ENCODE peak calls at places on chromosomes 12 and 14, in five cellular contexts. One of them, this sample, is unnamed.

GRCh38 chr14:56202256-56202655 is 84.0 kb downstream of the PELI2 start:
- DNase-seq in A549: no peak
- DNase-seq in hepatocyte: no peak
- DNase-seq in cardiac muscle cell: no peak
- DNase-seq in CD8-positive, alpha-beta memory T cell: no peak
- DNase-seq in this sample: peak; percentile 12

GRCh38 chr14:96264850-96265249 is 8.8 kb downstream of the BDKRB1 start:
- DNase-seq in A549: peak; percentile 41
- DNase-seq in hepatocyte: no peak
- DNase-seq in cardiac muscle cell: peak; percentile 74
- DNase-seq in CD8-positive, alpha-beta memory T cell: no peak
- DNase-seq in this sample: no peak

GRCh38 chr12:62260733-62261683 is 804 bp downstream of the USP15 start:
- DNase-seq in A549: peak; percentile 37
- DNase-seq in hepatocyte: peak; percentile 66
- DNase-seq in cardiac muscle cell: peak; percentile 50
- DNase-seq in CD8-positive, alpha-beta memory T cell: peak; percentile 26
- DNase-seq in this sample: peak; percentile 63

GRCh38 chr12:66010787-66011547 is 119.6 kb downstream of the LLPH start:
- DNase-seq in A549: no peak
- DNase-seq in hepatocyte: no peak
- DNase-seq in cardiac muscle cell: peak; percentile 18
- DNase-seq in CD8-positive, alpha-beta memory T cell: no peak
- DNase-seq in this sample: no peak

GRCh38 chr12:54286042-54286931 is 5.8 kb downstream of the HNRNPA1 start:
- DNase-seq in A549: no peak
- DNase-seq in hepatocyte: peak; percentile 50
- DNase-seq in cardiac muscle cell: peak; percentile 49
- DNase-seq in CD8-positive, alpha-beta memory T cell: no peak
- DNase-seq in this sample: no peak

GRCh38 chr12:113244015-113244983 is 23.0 kb downstream of the TPCN1 start:
- DNase-seq in A549: no peak
- DNase-seq in hepatocyte: no peak
- DNase-seq in cardiac muscle cell: peak; percentile 62
- DNase-seq in CD8-positive, alpha-beta memory T cell: no peak
- DNase-seq in this sample: no peak

GRCh38 chr12:41302979-41303403 is 114.9 kb downstream of the PDZRN4 start:
- DNase-seq in A549: no peak
- DNase-seq in hepatocyte: no peak
- DNase-seq in cardiac muscle cell: no peak
- DNase-seq in CD8-positive, alpha-beta memory T cell: no peak
- DNase-seq in this sample: no peak

GRCh38 chr12:123041811-123042655 is 61.6 kb downstream of the ARL6IP4 start:
- DNase-seq in A549: no peak
- DNase-seq in hepatocyte: peak; percentile 86
- DNase-seq in cardiac muscle cell: peak; percentile 69
- DNase-seq in CD8-positive, alpha-beta memory T cell: no peak
- DNase-seq in this sample: no peak

GRCh38 chr12:123938679-123939480 is 33.8 kb downstream of the CCDC92 start:
- DNase-seq in A549: peak; percentile 17
- DNase-seq in hepatocyte: no peak
- DNase-seq in cardiac muscle cell: peak; percentile 10
- DNase-seq in CD8-positive, alpha-beta memory T cell: no peak
- DNase-seq in this sample: no peak

GRCh38 chr14:64762044-64763034 is 58.1 kb downstream of the PLEKHG3 start:
- DNase-seq in A549: peak; percentile 91
- DNase-seq in hepatocyte: peak; percentile 95
- DNase-seq in cardiac muscle cell: peak; percentile 97
- DNase-seq in CD8-positive, alpha-beta memory T cell: peak; percentile 37
- DNase-seq in this sample: no peak

DNA sequence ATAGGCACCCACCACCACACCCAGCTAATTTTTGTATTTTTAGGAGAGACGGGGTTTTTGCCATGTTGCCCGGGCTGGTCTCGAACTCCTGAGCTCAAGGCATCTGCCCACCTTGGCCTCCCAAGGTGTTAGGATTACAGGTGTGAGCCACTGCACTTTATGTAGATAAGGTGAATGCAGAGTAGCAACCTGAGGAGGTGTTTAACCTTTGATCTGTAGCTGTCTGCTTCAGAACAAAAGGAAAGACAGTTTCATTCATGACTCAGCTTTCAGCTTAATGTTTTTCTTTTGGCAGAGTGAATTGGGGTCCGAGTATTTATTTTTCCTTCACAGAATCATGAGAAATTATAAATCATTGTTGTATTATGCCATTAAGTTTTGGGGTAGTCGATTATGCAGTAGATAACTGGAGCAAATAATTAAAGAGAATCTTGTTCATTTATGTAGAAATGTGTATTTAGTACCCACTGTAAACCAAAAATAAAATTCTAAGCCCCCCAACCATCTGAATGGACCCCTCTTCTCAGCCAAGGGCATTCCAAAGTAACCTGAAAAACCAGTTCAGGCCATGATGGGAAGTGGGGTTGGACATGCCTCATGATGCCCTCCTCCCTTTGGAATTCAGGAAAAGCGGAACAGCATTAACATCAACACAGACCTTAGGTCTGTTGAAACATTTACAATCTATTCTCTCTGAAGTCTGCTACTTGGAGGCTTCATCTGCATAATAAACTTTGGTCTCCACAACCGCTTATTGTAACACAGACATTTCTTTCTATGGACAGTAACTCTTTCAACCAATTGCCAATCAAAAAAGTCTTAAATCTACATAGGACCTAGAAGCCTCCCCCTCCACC is 10.7 kb upstream of the STX2 start:
- DNase-seq in A549: no peak
- DNase-seq in hepatocyte: peak; percentile 70
- DNase-seq in cardiac muscle cell: no peak
- DNase-seq in CD8-positive, alpha-beta memory T cell: no peak
- DNase-seq in this sample: no peak
- H3K27ac ChIP-seq in A549: no peak overlapping the region
- H3K27ac ChIP-seq in hepatocyte: peak overlapping the region; percentile 81
- H3K27ac ChIP-seq in cardiac muscle cell: no peak overlapping the region
- H3K27ac ChIP-seq in CD8-positive, alpha-beta memory T cell: no peak overlapping the region
- H3K27ac ChIP-seq in this sample: no peak overlapping the region

DNA sequence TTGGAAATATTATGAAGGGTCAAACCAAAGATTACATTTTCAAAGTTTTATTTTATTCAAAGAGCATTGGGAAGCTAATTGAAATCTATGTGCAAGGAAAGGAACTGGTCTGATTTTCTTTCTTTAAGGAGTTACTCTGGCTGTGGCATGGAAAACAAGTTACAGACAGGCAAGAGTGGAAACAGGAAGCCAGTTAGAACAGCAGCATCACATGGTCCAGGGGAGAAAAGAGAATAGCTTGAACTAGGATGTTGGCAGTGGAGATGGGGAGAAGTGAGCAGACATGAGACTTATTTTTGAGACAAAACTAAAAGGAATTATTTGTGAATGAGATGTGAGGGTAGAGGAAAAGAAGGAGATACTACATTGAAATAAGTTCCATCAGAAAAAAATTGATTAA is 3.4 kb downstream of the OR11G2 start:
- DNase-seq in A549: no peak
- DNase-seq in hepatocyte: no peak
- DNase-seq in cardiac muscle cell: no peak
- DNase-seq in CD8-positive, alpha-beta memory T cell: no peak
- DNase-seq in this sample: no peak
- H3K9me3 ChIP-seq in A549: no peaks in the 10 kb centered on the region
- H3K9me3 ChIP-seq in hepatocyte: no peaks in the 10 kb centered on the region
- H3K9me3 ChIP-seq in cardiac muscle cell: no peaks in the 10 kb centered on the region
- H3K9me3 ChIP-seq in CD8-positive, alpha-beta memory T cell: no peaks in the 10 kb centered on the region
- H3K9me3 ChIP-seq in this sample: no peaks in the 10 kb centered on the region

GRCh38 chr14:91585856-91586255 is 75.7 kb upstream of the PPP4R3A start:
- DNase-seq in A549: no peak
- DNase-seq in hepatocyte: no peak
- DNase-seq in cardiac muscle cell: no peak
- DNase-seq in CD8-positive, alpha-beta memory T cell: no peak
- DNase-seq in this sample: no peak
- H3K27ac ChIP-seq in A549: no peak overlapping the region
- H3K27ac ChIP-seq in hepatocyte: no peak overlapping the region
- H3K27ac ChIP-seq in cardiac muscle cell: no peak overlapping the region
- H3K27ac ChIP-seq in CD8-positive, alpha-beta memory T cell: no peak overlapping the region
- H3K27ac ChIP-seq in this sample: no peak overlapping the region

DNA sequence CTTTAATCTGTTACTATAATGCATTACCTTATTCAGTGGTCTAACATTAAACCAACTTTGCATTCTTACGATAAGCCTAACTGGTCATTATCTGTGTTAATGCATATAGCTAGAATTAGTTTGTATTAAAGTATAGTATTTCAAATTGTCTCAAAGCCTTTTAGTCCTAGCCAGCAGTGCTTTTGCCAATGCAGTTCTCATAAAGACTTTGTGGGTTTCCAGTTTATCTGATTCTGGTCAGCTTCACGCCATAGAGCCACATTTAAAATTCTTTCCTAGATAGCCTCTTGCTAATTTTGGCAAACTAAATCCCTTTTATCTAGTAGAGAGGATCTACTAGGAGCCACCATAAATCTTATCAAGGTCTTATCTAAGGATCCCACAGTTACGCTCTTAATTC is 78.9 kb upstream of the VASH1 start:
- DNase-seq in A549: no peak
- DNase-seq in hepatocyte: no peak
- DNase-seq in cardiac muscle cell: no peak
- DNase-seq in CD8-positive, alpha-beta memory T cell: no peak
- DNase-seq in this sample: no peak
- H3K9me3 ChIP-seq in A549: peaks cover 22% of the 10 kb centered on the region
- H3K9me3 ChIP-seq in hepatocyte: no peaks in the 10 kb centered on the region
- H3K9me3 ChIP-seq in cardiac muscle cell: no peaks in the 10 kb centered on the region
- H3K9me3 ChIP-seq in CD8-positive, alpha-beta memory T cell: no peaks in the 10 kb centered on the region
- H3K9me3 ChIP-seq in this sample: peaks cover 19% of the 10 kb centered on the region

GRCh38 chr12:53170876-53171724 is 9.4 kb upstream of the ZNF740 start:
- DNase-seq in A549: no peak
- DNase-seq in hepatocyte: no peak
- DNase-seq in cardiac muscle cell: no peak
- DNase-seq in CD8-positive, alpha-beta memory T cell: no peak
- DNase-seq in this sample: no peak

GRCh38 chr12:53173085-53173715 is 7.3 kb upstream of the ZNF740 start:
- DNase-seq in A549: no peak
- DNase-seq in hepatocyte: no peak
- DNase-seq in cardiac muscle cell: no peak
- DNase-seq in CD8-positive, alpha-beta memory T cell: no peak
- DNase-seq in this sample: no peak

GRCh38 chr12:53171725-53172329 is 8.7 kb upstream of the ZNF740 start:
- DNase-seq in A549: peak; percentile 47
- DNase-seq in hepatocyte: no peak
- DNase-seq in cardiac muscle cell: no peak
- DNase-seq in CD8-positive, alpha-beta memory T cell: no peak
- DNase-seq in this sample: no peak

GRCh38 chr12:53170245-53170644 is 10.3 kb upstream of the ZNF740 start:
- DNase-seq in A549: no peak
- DNase-seq in hepatocyte: no peak
- DNase-seq in cardiac muscle cell: no peak
- DNase-seq in CD8-positive, alpha-beta memory T cell: no peak
- DNase-seq in this sample: no peak

DNA sequence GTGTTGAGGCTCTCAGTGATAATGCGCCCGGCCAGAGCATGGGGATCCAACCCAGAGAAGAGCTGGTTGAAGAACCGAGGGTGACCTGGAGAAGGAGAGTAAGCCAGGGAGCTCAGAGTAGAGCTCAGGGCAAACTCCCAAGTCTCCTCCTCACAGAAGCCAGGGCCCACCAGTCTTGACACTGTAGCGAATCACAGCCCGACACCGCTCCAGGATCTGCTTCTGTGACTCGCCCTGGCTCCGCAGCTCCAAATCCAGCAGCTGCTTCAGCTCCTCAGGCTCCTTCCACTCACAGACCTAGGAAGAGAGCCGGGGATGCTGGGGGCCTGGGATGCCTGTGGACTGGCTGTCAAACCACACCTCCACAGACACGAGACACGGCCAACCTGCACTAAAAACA is 8.2 kb upstream of the ZNF740 start:
- DNase-seq in A549: no peak
- DNase-seq in hepatocyte: no peak
- DNase-seq in cardiac muscle cell: peak; percentile 68
- DNase-seq in CD8-positive, alpha-beta memory T cell: no peak
- DNase-seq in this sample: no peak
- H3K27ac ChIP-seq in A549: peak overlapping the region; percentile 79
- H3K27ac ChIP-seq in hepatocyte: no peak overlapping the region
- H3K27ac ChIP-seq in cardiac muscle cell: no peak overlapping the region
- H3K27ac ChIP-seq in CD8-positive, alpha-beta memory T cell: no peak overlapping the region
- H3K27ac ChIP-seq in this sample: no peak overlapping the region

GRCh38 chr12:14340371-14340770 is 25.1 kb upstream of the ATF7IP start:
- DNase-seq in A549: no peak
- DNase-seq in hepatocyte: no peak
- DNase-seq in cardiac muscle cell: no peak
- DNase-seq in CD8-positive, alpha-beta memory T cell: no peak
- DNase-seq in this sample: no peak
- H3K9me3 ChIP-seq in A549: peaks cover 28% of the 10 kb centered on the region
- H3K9me3 ChIP-seq in hepatocyte: peaks cover 7% of the 10 kb centered on the region
- H3K9me3 ChIP-seq in cardiac muscle cell: no peaks in the 10 kb centered on the region
- H3K9me3 ChIP-seq in CD8-positive, alpha-beta memory T cell: peaks cover 4% of the 10 kb centered on the region
- H3K9me3 ChIP-seq in this sample: peaks cover 17% of the 10 kb centered on the region

DNA sequence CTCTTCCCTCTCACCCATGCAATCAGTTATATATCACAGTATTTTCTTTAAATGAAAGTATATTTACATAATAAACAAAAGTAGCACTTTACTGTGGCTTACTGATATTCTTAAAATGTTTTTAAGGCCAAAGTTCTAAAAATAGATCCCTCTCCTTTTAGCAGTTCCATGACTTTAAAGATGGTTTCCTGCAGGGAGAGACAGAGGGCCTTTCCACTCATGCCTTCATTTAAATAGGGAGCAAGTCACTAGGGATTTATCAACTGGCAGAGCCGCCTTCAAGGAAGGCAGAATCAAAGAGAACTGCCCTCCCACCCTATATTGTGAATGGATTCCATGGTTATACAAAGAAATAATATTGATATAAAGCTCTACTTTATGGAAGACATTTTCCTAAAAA is 55.5 kb downstream of the DUSP16 start:
- DNase-seq in A549: no peak
- DNase-seq in hepatocyte: no peak
- DNase-seq in cardiac muscle cell: no peak
- DNase-seq in CD8-positive, alpha-beta memory T cell: no peak
- DNase-seq in this sample: no peak
- H3K27ac ChIP-seq in A549: no peak overlapping the region
- H3K27ac ChIP-seq in hepatocyte: peak overlapping the region; percentile 82
- H3K27ac ChIP-seq in cardiac muscle cell: peak overlapping the region; percentile 85
- H3K27ac ChIP-seq in CD8-positive, alpha-beta memory T cell: no peak overlapping the region
- H3K27ac ChIP-seq in this sample: peak overlapping the region; percentile 82